ENCODE peak calls at places on chromosome 16, in nine cellular contexts. One of them, this sample, is unnamed.

GRCh38 chr16:12643034-12643455 is 160.6 kb downstream of the CPPED1 start:
- DNase-seq in hepatocyte: no peak
- DNase-seq in A673: no peak
- DNase-seq in left ventricle myocardium inferior: no peak
- DNase-seq in breast epithelium: no peak
- DNase-seq in AG10803: no peak
- DNase-seq in type B pancreatic cell: no peak
- DNase-seq in AG04450: no peak
- DNase-seq in cardiac fibroblast: no peak
- DNase-seq in this sample: no peak

GRCh38 chr16:28924762-28925385 is at the start of gene RABEP2:
- DNase-seq in breast epithelium: peak
- DNase-seq in cardiac fibroblast: peak
- DNase-seq in AG10803: peak
- DNase-seq in AG04450: peak
- DNase-seq in hepatocyte: peak
- DNase-seq in A673: peak
- DNase-seq in left ventricle myocardium inferior: peak
- DNase-seq in type B pancreatic cell: peak
- DNase-seq in this sample: peak

GRCh38 chr16:57590654-57591085 is 37.8 kb upstream of the ADGRG1 start:
- DNase-seq in AG04450: no peak
- DNase-seq in A673: peak
- DNase-seq in AG10803: peak
- DNase-seq in cardiac fibroblast: peak
- DNase-seq in hepatocyte: peak
- DNase-seq in type B pancreatic cell: no peak
- DNase-seq in left ventricle myocardium inferior: no peak
- DNase-seq in breast epithelium: no peak
- DNase-seq in this sample: no peak

GRCh38 chr16:53840472-53840871 is 136.5 kb downstream of the FTO start:
- DNase-seq in AG04450: no peak
- DNase-seq in type B pancreatic cell: no peak
- DNase-seq in breast epithelium: no peak
- DNase-seq in cardiac fibroblast: no peak
- DNase-seq in A673: no peak
- DNase-seq in AG10803: no peak
- DNase-seq in hepatocyte: no peak
- DNase-seq in left ventricle myocardium inferior: no peak
- DNase-seq in this sample: no peak

GRCh38 chr16:12927591-12927990 is 26.2 kb downstream of the SHISA9 start:
- DNase-seq in cardiac fibroblast: no peak
- DNase-seq in left ventricle myocardium inferior: no peak
- DNase-seq in hepatocyte: no peak
- DNase-seq in AG04450: no peak
- DNase-seq in A673: no peak
- DNase-seq in AG10803: no peak
- DNase-seq in breast epithelium: no peak
- DNase-seq in type B pancreatic cell: no peak
- DNase-seq in this sample: no peak

GRCh38 chr16:12502671-12503070 is 301.0 kb downstream of the CPPED1 start:
- DNase-seq in cardiac fibroblast: no peak
- DNase-seq in AG10803: no peak
- DNase-seq in breast epithelium: no peak
- DNase-seq in left ventricle myocardium inferior: no peak
- DNase-seq in A673: no peak
- DNase-seq in hepatocyte: no peak
- DNase-seq in AG04450: no peak
- DNase-seq in type B pancreatic cell: no peak
- DNase-seq in this sample: no peak

GRCh38 chr16:53915452-53916160 is 211.7 kb downstream of the FTO start:
- DNase-seq in A673: peak
- DNase-seq in AG04450: no peak
- DNase-seq in breast epithelium: no peak
- DNase-seq in cardiac fibroblast: no peak
- DNase-seq in AG10803: peak
- DNase-seq in left ventricle myocardium inferior: no peak
- DNase-seq in hepatocyte: no peak
- DNase-seq in type B pancreatic cell: no peak
- DNase-seq in this sample: no peak

GRCh38 chr16:17273142-17273561 is 197.6 kb downstream of the XYLT1 start:
- DNase-seq in type B pancreatic cell: no peak
- DNase-seq in AG04450: peak
- DNase-seq in cardiac fibroblast: peak
- DNase-seq in breast epithelium: no peak
- DNase-seq in A673: no peak
- DNase-seq in left ventricle myocardium inferior: no peak
- DNase-seq in hepatocyte: peak
- DNase-seq in AG10803: peak
- DNase-seq in this sample: no peak

GRCh38 chr16:48616571-48616970 is 6.6 kb upstream of the N4BP1 start:
- DNase-seq in hepatocyte: no peak
- DNase-seq in A673: no peak
- DNase-seq in type B pancreatic cell: no peak
- DNase-seq in breast epithelium: no peak
- DNase-seq in left ventricle myocardium inferior: no peak
- DNase-seq in AG10803: no peak
- DNase-seq in AG04450: no peak
- DNase-seq in cardiac fibroblast: no peak
- DNase-seq in this sample: no peak

GRCh38 chr16:87129771-87130170 is 187.4 kb downstream of the C16orf95 start:
- DNase-seq in AG10803: no peak
- DNase-seq in type B pancreatic cell: no peak
- DNase-seq in hepatocyte: no peak
- DNase-seq in A673: no peak
- DNase-seq in AG04450: no peak
- DNase-seq in breast epithelium: no peak
- DNase-seq in cardiac fibroblast: peak
- DNase-seq in left ventricle myocardium inferior: no peak
- DNase-seq in this sample: no peak

GRCh38 chr16:86805210-86805609 is 226.9 kb downstream of the FOXL1 start:
- DNase-seq in A673: no peak
- DNase-seq in cardiac fibroblast: no peak
- DNase-seq in left ventricle myocardium inferior: no peak
- DNase-seq in AG04450: no peak
- DNase-seq in hepatocyte: no peak
- DNase-seq in breast epithelium: no peak
- DNase-seq in type B pancreatic cell: no peak
- DNase-seq in AG10803: no peak
- DNase-seq in this sample: no peak

GRCh38 chr16:46882304-46882939 is 1.7 kb upstream of the GPT2 start:
- DNase-seq in hepatocyte: peak
- DNase-seq in breast epithelium: no peak
- DNase-seq in AG04450: no peak
- DNase-seq in left ventricle myocardium inferior: no peak
- DNase-seq in cardiac fibroblast: no peak
- DNase-seq in A673: no peak
- DNase-seq in AG10803: no peak
- DNase-seq in type B pancreatic cell: no peak
- DNase-seq in this sample: no peak

GRCh38 chr16:71360378-71360777 is 1.9 kb downstream of the CALB2 start:
- DNase-seq in type B pancreatic cell: no peak
- DNase-seq in left ventricle myocardium inferior: no peak
- DNase-seq in breast epithelium: no peak
- DNase-seq in A673: no peak
- DNase-seq in hepatocyte: peak
- DNase-seq in AG04450: peak
- DNase-seq in AG10803: peak
- DNase-seq in cardiac fibroblast: peak
- DNase-seq in this sample: no peak

GRCh38 chr16:8505327-8505991 is 84.9 kb downstream of the TMEM114 start:
- DNase-seq in left ventricle myocardium inferior: no peak
- DNase-seq in cardiac fibroblast: no peak
- DNase-seq in breast epithelium: no peak
- DNase-seq in A673: no peak
- DNase-seq in AG04450: no peak
- DNase-seq in AG10803: no peak
- DNase-seq in hepatocyte: peak
- DNase-seq in type B pancreatic cell: no peak
- DNase-seq in this sample: no peak

GRCh38 chr16:74304164-74304834 is 7.7 kb downstream of the PSMD7 start:
- DNase-seq in cardiac fibroblast: peak
- DNase-seq in left ventricle myocardium inferior: no peak
- DNase-seq in hepatocyte: no peak
- DNase-seq in AG10803: no peak
- DNase-seq in AG04450: no peak
- DNase-seq in breast epithelium: no peak
- DNase-seq in type B pancreatic cell: no peak
- DNase-seq in A673: peak
- DNase-seq in this sample: no peak

GRCh38 chr16:64950262-64950661 is 171.6 kb downstream of the CDH11 start:
- DNase-seq in hepatocyte: no peak
- DNase-seq in breast epithelium: no peak
- DNase-seq in left ventricle myocardium inferior: no peak
- DNase-seq in cardiac fibroblast: no peak
- DNase-seq in A673: peak
- DNase-seq in AG10803: no peak
- DNase-seq in type B pancreatic cell: no peak
- DNase-seq in AG04450: no peak
- DNase-seq in this sample: no peak
- TF ChIP-seq CTCF in hepatocyte: no peak
- TF ChIP-seq CTCF in breast epithelium: no peak
- TF ChIP-seq CTCF in left ventricle myocardium inferior: no peak
- TF ChIP-seq CTCF in cardiac fibroblast: peak
- TF ChIP-seq CTCF in A673: peak
- TF ChIP-seq CTCF in AG10803: peak
- TF ChIP-seq CTCF in type B pancreatic cell: peak
- TF ChIP-seq CTCF in AG04450: peak
- TF ChIP-seq CTCF in this sample: no peak

GRCh38 chr16:4511441-4512082 is 27.0 kb downstream of the CDIP1 start:
- DNase-seq in cardiac fibroblast: peak
- DNase-seq in hepatocyte: peak
- DNase-seq in AG10803: peak
- DNase-seq in type B pancreatic cell: peak
- DNase-seq in A673: peak
- DNase-seq in breast epithelium: no peak
- DNase-seq in left ventricle myocardium inferior: peak
- DNase-seq in AG04450: no peak
- DNase-seq in this sample: no peak
- TF ChIP-seq CTCF in cardiac fibroblast: peak
- TF ChIP-seq CTCF in hepatocyte: peak
- TF ChIP-seq CTCF in AG10803: peak
- TF ChIP-seq CTCF in type B pancreatic cell: peak
- TF ChIP-seq CTCF in A673: peak
- TF ChIP-seq CTCF in breast epithelium: peak
- TF ChIP-seq CTCF in left ventricle myocardium inferior: peak
- TF ChIP-seq CTCF in AG04450: peak
- TF ChIP-seq CTCF in this sample: no peak

DNA sequence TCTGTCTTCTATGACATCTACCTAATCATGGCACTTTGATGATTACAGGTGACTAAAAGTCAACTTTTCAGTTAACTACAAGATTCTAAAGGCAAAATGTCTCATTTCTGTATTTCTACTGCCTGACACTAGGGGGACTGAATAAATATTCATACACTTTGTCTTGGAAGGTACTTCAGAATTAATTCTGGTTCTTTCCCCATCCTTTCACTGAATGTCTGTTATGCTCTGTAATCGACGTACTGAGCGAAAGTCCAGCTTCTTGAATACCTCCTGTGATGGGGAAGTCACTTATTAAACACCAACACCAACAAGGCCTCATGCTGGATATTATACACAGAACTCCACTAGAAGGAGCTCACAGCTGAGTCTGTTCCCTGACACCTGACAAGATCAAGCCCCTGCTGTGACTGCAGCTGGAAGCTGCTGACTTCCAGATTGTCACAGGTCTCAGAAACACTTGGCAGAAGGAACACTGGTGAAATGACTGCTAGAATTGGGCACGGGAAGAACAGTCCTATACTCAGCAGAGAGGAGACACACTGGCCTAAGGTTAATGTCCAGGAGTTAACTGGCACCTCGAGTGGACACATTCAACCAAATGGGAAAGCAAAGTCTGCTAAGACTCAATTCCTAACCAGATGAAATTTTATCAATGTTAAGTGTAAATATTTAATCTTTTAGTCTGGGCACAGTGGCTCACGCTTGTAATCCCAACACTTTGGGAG is 31.9 kb downstream of the CMC2 start:
- DNase-seq in breast epithelium: no peak
- DNase-seq in type B pancreatic cell: no peak
- DNase-seq in left ventricle myocardium inferior: no peak
- DNase-seq in cardiac fibroblast: peak
- DNase-seq in AG04450: no peak
- DNase-seq in AG10803: no peak
- DNase-seq in hepatocyte: no peak
- DNase-seq in A673: peak
- DNase-seq in this sample: no peak
- TF ChIP-seq CTCF in breast epithelium: no peak
- TF ChIP-seq CTCF in type B pancreatic cell: peak
- TF ChIP-seq CTCF in left ventricle myocardium inferior: no peak
- TF ChIP-seq CTCF in cardiac fibroblast: peak
- TF ChIP-seq CTCF in AG04450: peak
- TF ChIP-seq CTCF in AG10803: peak
- TF ChIP-seq CTCF in hepatocyte: peak
- TF ChIP-seq CTCF in A673: peak
- TF ChIP-seq CTCF in this sample: no peak

DNA sequence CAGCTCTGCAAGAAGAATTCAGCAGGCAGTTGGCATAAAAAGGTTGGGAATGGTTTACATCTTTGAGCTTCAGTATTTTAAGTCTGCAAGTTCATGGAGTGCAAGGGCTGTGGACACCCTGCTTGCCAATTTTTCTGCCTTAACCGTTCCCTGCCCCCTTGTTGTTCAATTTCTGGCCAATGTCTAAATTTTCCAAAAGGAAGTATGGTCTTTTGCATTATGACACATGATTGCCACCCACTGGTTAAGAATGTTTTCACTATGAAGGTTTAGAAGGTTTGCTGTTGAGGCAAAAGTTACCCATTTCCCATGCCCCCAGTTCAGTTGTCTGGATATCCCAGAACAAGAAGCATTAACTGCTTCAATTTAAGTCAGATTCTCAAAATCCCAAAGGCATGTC is 441.9 kb downstream of the CDH13 start:
- DNase-seq in cardiac fibroblast: peak
- DNase-seq in A673: peak
- DNase-seq in type B pancreatic cell: no peak
- DNase-seq in AG10803: peak
- DNase-seq in AG04450: no peak
- DNase-seq in hepatocyte: no peak
- DNase-seq in left ventricle myocardium inferior: no peak
- DNase-seq in breast epithelium: no peak
- DNase-seq in this sample: no peak
- TF ChIP-seq CTCF in cardiac fibroblast: peak
- TF ChIP-seq CTCF in A673: peak
- TF ChIP-seq CTCF in type B pancreatic cell: no peak
- TF ChIP-seq CTCF in AG10803: peak
- TF ChIP-seq CTCF in AG04450: peak
- TF ChIP-seq CTCF in hepatocyte: peak
- TF ChIP-seq CTCF in left ventricle myocardium inferior: peak
- TF ChIP-seq CTCF in breast epithelium: no peak
- TF ChIP-seq CTCF in this sample: no peak

GRCh38 chr16:78249056-78249455 is 149.6 kb downstream of the WWOX start:
- DNase-seq in AG04450: no peak
- DNase-seq in hepatocyte: peak
- DNase-seq in cardiac fibroblast: no peak
- DNase-seq in type B pancreatic cell: no peak
- DNase-seq in A673: peak
- DNase-seq in AG10803: no peak
- DNase-seq in left ventricle myocardium inferior: peak
- DNase-seq in breast epithelium: no peak
- DNase-seq in this sample: no peak
- TF ChIP-seq CTCF in AG04450: no peak
- TF ChIP-seq CTCF in hepatocyte: peak
- TF ChIP-seq CTCF in cardiac fibroblast: no peak
- TF ChIP-seq CTCF in type B pancreatic cell: peak
- TF ChIP-seq CTCF in A673: no peak
- TF ChIP-seq CTCF in AG10803: no peak
- TF ChIP-seq CTCF in left ventricle myocardium inferior: peak
- TF ChIP-seq CTCF in breast epithelium: no peak
- TF ChIP-seq CTCF in this sample: no peak

GRCh38 chr16:67246081-67246944 is 968 bp downstream of the FHOD1 start:
- DNase-seq in AG10803: peak
- DNase-seq in type B pancreatic cell: peak
- DNase-seq in A673: peak
- DNase-seq in breast epithelium: peak
- DNase-seq in AG04450: peak
- DNase-seq in left ventricle myocardium inferior: peak
- DNase-seq in cardiac fibroblast: peak
- DNase-seq in hepatocyte: peak
- DNase-seq in this sample: peak
- TF ChIP-seq CTCF in AG10803: peak
- TF ChIP-seq CTCF in type B pancreatic cell: peak
- TF ChIP-seq CTCF in A673: peak
- TF ChIP-seq CTCF in breast epithelium: no peak
- TF ChIP-seq CTCF in AG04450: peak
- TF ChIP-seq CTCF in left ventricle myocardium inferior: peak
- TF ChIP-seq CTCF in cardiac fibroblast: peak
- TF ChIP-seq CTCF in hepatocyte: peak
- TF ChIP-seq CTCF in this sample: no peak